ENCODE peak calls at places on chromosomes 12 and 14, in eight cellular contexts. E, X, I, S, G, L, T and Z are unnamed samples.

GRCh38 chr14:105411017-105411941 is 8.3 kb upstream of the MTA1 start:
- DNase-seq in L (no peak), E (peak; percentile 65), I (no peak), T (no peak), G (peak; percentile 42), X (peak; percentile 33), S (no peak), Z (peak; percentile 70)

GRCh38 chr12:48329199-48329939 is 21.4 kb downstream of the ZNF641 start:
- DNase-seq in L (no peak), S (no peak), G (no peak), E (no peak), T (no peak), I (no peak), X (no peak), Z (no peak)

GRCh38 chr12:31868980-31869379 is 90.2 kb upstream of the RESF1 start:
- DNase-seq in S (no peak), E (no peak), T (no peak), I (no peak), L (peak; percentile 46), X (peak; percentile 20), G (peak; percentile 70), Z (no peak)

GRCh38 chr12:131864469-131864868 is 30.0 kb upstream of the ULK1 start:
- DNase-seq in E (no peak), T (no peak), I (no peak), S (no peak), L (no peak), G (no peak), X (no peak), Z (no peak)

GRCh38 chr12:114409796-114410520 is 4.0 kb upstream of the TBX5 start:
- DNase-seq in I (no peak), G (no peak), E (peak; percentile 22), X (peak; percentile 46), L (no peak), S (no peak), T (no peak), Z (no peak)

GRCh38 chr14:89399594-89400068 is 17.4 kb downstream of the FOXN3 start:
- DNase-seq in E (peak; percentile 72), X (peak; percentile 96), T (no peak), S (peak; percentile 57), G (no peak), L (peak; percentile 48), I (peak; percentile 29), Z (peak; percentile 56)

GRCh38 chr12:94247256-94247655 is 98.9 kb downstream of the PLXNC1 start:
- DNase-seq in G (no peak), T (no peak), I (no peak), E (no peak), L (no peak), S (no peak), X (no peak), Z (peak; percentile 84)

GRCh38 chr14:101010293-101010692 is 106.8 kb upstream of the RTL1 start:
- DNase-seq in E (peak; percentile 16), G (no peak), X (no peak), T (no peak), S (no peak), I (no peak), L (no peak), Z (no peak)

GRCh38 chr14:62983821-62984220 is 61.4 kb downstream of the KCNH5 start:
- DNase-seq in I (no peak), G (no peak), E (no peak), L (no peak), X (no peak), S (no peak), T (no peak), Z (no peak)

GRCh38 chr12:122064034-122064777 is 14.3 kb upstream of the MLXIP start:
- DNase-seq in L (peak; percentile 98), E (peak; percentile 100), X (peak; percentile 90), S (peak; percentile 85), T (peak; percentile 99), I (peak; percentile 97), G (peak; percentile 37), Z (peak; percentile 87)

GRCh38 chr12:82660541-82661325 is 26.0 kb upstream of the TMTC2 start:
- DNase-seq in E (no peak), G (peak; percentile 16), I (no peak), S (no peak), L (no peak), X (no peak), T (no peak), Z (no peak)

GRCh38 chr14:30656190-30656632 is 34.1 kb downstream of the SCFD1 start:
- DNase-seq in I (peak; percentile 68), T (peak; percentile 15), E (peak; percentile 48), S (peak; percentile 60), G (peak; percentile 8), X (peak; percentile 26), L (peak; percentile 39), Z (peak; percentile 51)

GRCh38 chr14:55126932-55127490 is 2.0 kb upstream of the LGALS3 start:
- DNase-seq in I (no peak), S (no peak), X (no peak), G (no peak), L (no peak), T (no peak), E (no peak), Z (peak; percentile 49)

GRCh38 chr12:131135786-131136538 is 182.3 kb downstream of the ADGRD1 start:
- DNase-seq in T (no peak), G (no peak), I (no peak), S (no peak), L (no peak), E (peak; percentile 28), X (no peak), Z (no peak)

GRCh38 chr12:120234643-120235368 is 30.7 kb downstream of the PXN start:
- DNase-seq in I (peak; percentile 85), X (peak; percentile 97), T (peak; percentile 61), S (peak; percentile 19), E (peak; percentile 81), G (peak; percentile 86), L (peak; percentile 96), Z (peak; percentile 71)

GRCh38 chr14:56371737-56372136 is 207.9 kb upstream of the TMEM260 start:
- DNase-seq in E (no peak), I (no peak), X (no peak), T (no peak), L (no peak), G (no peak), S (no peak), Z (no peak)

GRCh38 chr12:43763769-43764168 is 5.0 kb downstream of the IRAK4 start:
- DNase-seq in X (peak; percentile 37), G (no peak), L (no peak), T (no peak), S (no peak), E (no peak), I (no peak), Z (no peak)

GRCh38 chr14:88535149-88535548 is 19.7 kb downstream of the PTPN21 start:
- DNase-seq in G (no peak), I (peak; percentile 75), X (no peak), T (no peak), S (no peak), E (no peak), L (peak; percentile 23), Z (peak; percentile 46)

GRCh38 chr12:62866451-62867082 is 68.4 kb downstream of the PPM1H start:
- DNase-seq in X (peak; percentile 77), E (peak; percentile 52), S (no peak), G (peak; percentile 56), T (no peak), L (peak; percentile 85), I (peak; percentile 68), Z (no peak)

GRCh38 chr12:47066278-47067048 is 13.0 kb upstream of the PCED1B start:
- DNase-seq in S (no peak), E (no peak), T (no peak), X (peak; percentile 54), L (no peak), I (no peak), G (no peak), Z (no peak)

GRCh38 chr12:47068539-47068938 is 10.9 kb upstream of the PCED1B start:
- DNase-seq in L (no peak), S (no peak), X (no peak), G (no peak), T (no peak), I (no peak), E (peak; percentile 70), Z (peak; percentile 39)

GRCh38 chr12:47071241-47071852 is 8.1 kb upstream of the PCED1B start:
- DNase-seq in T (no peak), E (peak; percentile 75), S (peak; percentile 37), I (peak; percentile 6), X (no peak), L (peak; percentile 72), G (no peak), Z (peak; percentile 76)

GRCh38 chr12:47067176-47067575 is 12.2 kb upstream of the PCED1B start:
- DNase-seq in L (no peak), I (no peak), X (no peak), T (no peak), G (no peak), E (no peak), S (no peak), Z (no peak)

GRCh38 chr12:47067778-47068431 is 11.5 kb upstream of the PCED1B start:
- DNase-seq in T (no peak), G (no peak), E (no peak), X (no peak), S (no peak), L (no peak), I (no peak), Z (peak; percentile 24)
- H3K4me2 ChIP-seq in T (no peak overlapping the region), G (no peak overlapping the region), E (no peak overlapping the region), X (no peak overlapping the region), S (no peak overlapping the region), L (no peak overlapping the region), I (no peak overlapping the region), Z (no peak overlapping the region)

DNA sequence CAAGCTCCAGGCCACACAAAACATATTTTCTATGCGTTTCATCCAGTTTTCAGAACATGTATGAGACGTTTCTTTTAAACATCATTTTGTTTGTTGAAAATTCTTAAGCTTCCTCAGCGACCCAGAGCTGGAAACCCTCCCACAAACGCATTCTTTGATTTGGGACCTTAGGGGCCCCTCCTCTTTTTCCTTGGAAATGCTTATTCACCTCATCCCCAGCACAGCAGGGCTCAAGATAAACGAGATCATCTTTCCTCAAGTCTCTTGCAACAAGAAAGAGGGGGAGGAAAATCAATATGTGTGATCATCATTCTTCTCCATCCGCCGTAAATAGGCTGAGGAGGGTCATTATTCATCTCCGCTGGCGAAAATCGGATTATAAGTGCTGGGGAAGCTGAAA is 1415.2 kb downstream of the AACS start:
- DNase-seq in T (no peak), I (no peak), G (no peak), E (peak; percentile 42), X (no peak), L (no peak), S (no peak), Z (peak; percentile 14)
- H3K4me2 ChIP-seq in T (no peak overlapping the region), I (no peak overlapping the region), G (no peak overlapping the region), E (peak overlapping the region; percentile 17), X (no peak overlapping the region), L (no peak overlapping the region), S (no peak overlapping the region), Z (no peak overlapping the region)

GRCh38 chr14:32006267-32007110 is 70.6 kb upstream of the ARHGAP5 start:
- DNase-seq in G (no peak), I (peak; percentile 74), L (peak; percentile 85), X (peak; percentile 19), S (no peak), E (no peak), T (no peak), Z (no peak)
- H3K4me2 ChIP-seq in G (peak overlapping the region; percentile 41), I (peak overlapping the region; percentile 55), L (peak overlapping the region; percentile 87), X (no peak overlapping the region), S (no peak overlapping the region), E (no peak overlapping the region), T (peak overlapping the region; percentile 40), Z (no peak overlapping the region)

DNA sequence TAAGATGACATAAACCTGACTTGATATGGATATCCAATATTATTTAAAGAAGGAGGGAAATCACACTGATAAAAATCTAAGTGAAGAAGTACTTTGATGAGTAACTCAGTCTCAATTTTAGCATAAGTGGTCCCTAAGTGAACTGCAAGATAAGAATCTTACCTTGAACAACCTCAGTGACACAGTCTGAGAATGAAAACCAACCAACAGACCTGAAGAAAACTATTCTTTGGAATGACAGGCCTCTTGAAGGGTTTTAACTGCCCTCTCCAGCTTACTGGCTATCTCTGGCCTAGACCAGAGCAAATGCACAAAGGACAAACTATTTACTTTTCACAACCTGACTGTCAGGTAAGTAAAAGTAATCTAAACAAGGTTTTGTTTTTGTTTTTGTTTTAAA is 44.7 kb downstream of the CPM start:
- DNase-seq in E (no peak), T (no peak), I (no peak), S (no peak), G (no peak), L (no peak), X (no peak), Z (no peak)
- H3K4me2 ChIP-seq in E (no peak overlapping the region), T (no peak overlapping the region), I (no peak overlapping the region), S (peak overlapping the region; percentile 42), G (no peak overlapping the region), L (no peak overlapping the region), X (no peak overlapping the region), Z (no peak overlapping the region)